ENCODE peak calls at places on chromosomes 13 and 19, in nine cellular contexts. One of them, this sample, is unnamed.

GRCh38 chr19:677201-677600 is 1.0 kb downstream of the FSTL3 start:
- DNase-seq in CD4-positive, CD25-positive, alpha-beta regulatory T cell: no peak
- DNase-seq in stimulated activated CD4-positive, alpha-beta T cell treated with anti-CD3 and anti-CD28 coated beads, Interleukin-1b, Interleukin-23, amount 100 ng/mL, for 1 hour: no peak
- DNase-seq in stimulated activated CD8-positive, alpha-beta memory T cell treated with anti-CD3 and anti-CD28 coated beads, Interleukin-2, amount 100 ng/mL, for 48 hours: no peak
- DNase-seq in keratinocyte: no peak
- DNase-seq in NCI-H1930: no peak
- DNase-seq in SK-N-SH: peak; percentile 67
- DNase-seq in T follicular helper cell: no peak
- DNase-seq in H9: no peak
- DNase-seq in this sample: no peak

GRCh38 chr13:80363890-80364503 is 23.1 kb upstream of the SPRY2 start:
- DNase-seq in CD4-positive, CD25-positive, alpha-beta regulatory T cell: no peak
- DNase-seq in stimulated activated CD4-positive, alpha-beta T cell treated with anti-CD3 and anti-CD28 coated beads, Interleukin-1b, Interleukin-23, amount 100 ng/mL, for 1 hour: no peak
- DNase-seq in stimulated activated CD8-positive, alpha-beta memory T cell treated with anti-CD3 and anti-CD28 coated beads, Interleukin-2, amount 100 ng/mL, for 48 hours: no peak
- DNase-seq in keratinocyte: no peak
- DNase-seq in NCI-H1930: no peak
- DNase-seq in SK-N-SH: peak; percentile 56
- DNase-seq in T follicular helper cell: no peak
- DNase-seq in H9: no peak
- DNase-seq in this sample: no peak

GRCh38 chr13:90797335-90797734 is 550.2 kb upstream of the MIR17HG start:
- DNase-seq in CD4-positive, CD25-positive, alpha-beta regulatory T cell: no peak
- DNase-seq in stimulated activated CD4-positive, alpha-beta T cell treated with anti-CD3 and anti-CD28 coated beads, Interleukin-1b, Interleukin-23, amount 100 ng/mL, for 1 hour: no peak
- DNase-seq in stimulated activated CD8-positive, alpha-beta memory T cell treated with anti-CD3 and anti-CD28 coated beads, Interleukin-2, amount 100 ng/mL, for 48 hours: no peak
- DNase-seq in keratinocyte: no peak
- DNase-seq in NCI-H1930: no peak
- DNase-seq in SK-N-SH: no peak
- DNase-seq in T follicular helper cell: no peak
- DNase-seq in H9: no peak
- DNase-seq in this sample: no peak

GRCh38 chr19:46979770-46980105 is 39.9 kb upstream of the NPAS1 start:
- DNase-seq in CD4-positive, CD25-positive, alpha-beta regulatory T cell: no peak
- DNase-seq in stimulated activated CD4-positive, alpha-beta T cell treated with anti-CD3 and anti-CD28 coated beads, Interleukin-1b, Interleukin-23, amount 100 ng/mL, for 1 hour: no peak
- DNase-seq in stimulated activated CD8-positive, alpha-beta memory T cell treated with anti-CD3 and anti-CD28 coated beads, Interleukin-2, amount 100 ng/mL, for 48 hours: no peak
- DNase-seq in keratinocyte: no peak
- DNase-seq in NCI-H1930: no peak
- DNase-seq in SK-N-SH: no peak
- DNase-seq in T follicular helper cell: no peak
- DNase-seq in H9: peak; percentile 60
- DNase-seq in this sample: no peak

GRCh38 chr13:61413572-61413971 is 2.1 kb downstream of the PCDH20 start:
- DNase-seq in CD4-positive, CD25-positive, alpha-beta regulatory T cell: no peak
- DNase-seq in stimulated activated CD4-positive, alpha-beta T cell treated with anti-CD3 and anti-CD28 coated beads, Interleukin-1b, Interleukin-23, amount 100 ng/mL, for 1 hour: no peak
- DNase-seq in stimulated activated CD8-positive, alpha-beta memory T cell treated with anti-CD3 and anti-CD28 coated beads, Interleukin-2, amount 100 ng/mL, for 48 hours: no peak
- DNase-seq in keratinocyte: no peak
- DNase-seq in NCI-H1930: no peak
- DNase-seq in SK-N-SH: peak; percentile 55
- DNase-seq in T follicular helper cell: no peak
- DNase-seq in H9: peak; percentile 36
- DNase-seq in this sample: no peak

GRCh38 chr13:26965976-26966375 is 205.4 kb upstream of the GPR12 start:
- DNase-seq in CD4-positive, CD25-positive, alpha-beta regulatory T cell: no peak
- DNase-seq in stimulated activated CD4-positive, alpha-beta T cell treated with anti-CD3 and anti-CD28 coated beads, Interleukin-1b, Interleukin-23, amount 100 ng/mL, for 1 hour: no peak
- DNase-seq in stimulated activated CD8-positive, alpha-beta memory T cell treated with anti-CD3 and anti-CD28 coated beads, Interleukin-2, amount 100 ng/mL, for 48 hours: no peak
- DNase-seq in keratinocyte: no peak
- DNase-seq in NCI-H1930: no peak
- DNase-seq in SK-N-SH: no peak
- DNase-seq in T follicular helper cell: no peak
- DNase-seq in H9: no peak
- DNase-seq in this sample: no peak

GRCh38 chr19:32773126-32773525 is 53.6 kb downstream of the TDRD12 start:
- DNase-seq in CD4-positive, CD25-positive, alpha-beta regulatory T cell: no peak
- DNase-seq in stimulated activated CD4-positive, alpha-beta T cell treated with anti-CD3 and anti-CD28 coated beads, Interleukin-1b, Interleukin-23, amount 100 ng/mL, for 1 hour: no peak
- DNase-seq in stimulated activated CD8-positive, alpha-beta memory T cell treated with anti-CD3 and anti-CD28 coated beads, Interleukin-2, amount 100 ng/mL, for 48 hours: no peak
- DNase-seq in keratinocyte: no peak
- DNase-seq in NCI-H1930: no peak
- DNase-seq in SK-N-SH: no peak
- DNase-seq in T follicular helper cell: no peak
- DNase-seq in H9: no peak
- DNase-seq in this sample: no peak

GRCh38 chr19:7986321-7987083 is 18.9 kb downstream of the ELAVL1 start:
- DNase-seq in CD4-positive, CD25-positive, alpha-beta regulatory T cell: no peak
- DNase-seq in stimulated activated CD4-positive, alpha-beta T cell treated with anti-CD3 and anti-CD28 coated beads, Interleukin-1b, Interleukin-23, amount 100 ng/mL, for 1 hour: no peak
- DNase-seq in stimulated activated CD8-positive, alpha-beta memory T cell treated with anti-CD3 and anti-CD28 coated beads, Interleukin-2, amount 100 ng/mL, for 48 hours: no peak
- DNase-seq in keratinocyte: no peak
- DNase-seq in NCI-H1930: no peak
- DNase-seq in SK-N-SH: no peak
- DNase-seq in T follicular helper cell: no peak
- DNase-seq in H9: no peak
- DNase-seq in this sample: no peak

GRCh38 chr13:99652901-99653300 is 151.6 kb downstream of the TM9SF2 start:
- DNase-seq in CD4-positive, CD25-positive, alpha-beta regulatory T cell: no peak
- DNase-seq in stimulated activated CD4-positive, alpha-beta T cell treated with anti-CD3 and anti-CD28 coated beads, Interleukin-1b, Interleukin-23, amount 100 ng/mL, for 1 hour: no peak
- DNase-seq in stimulated activated CD8-positive, alpha-beta memory T cell treated with anti-CD3 and anti-CD28 coated beads, Interleukin-2, amount 100 ng/mL, for 48 hours: no peak
- DNase-seq in keratinocyte: no peak
- DNase-seq in NCI-H1930: no peak
- DNase-seq in SK-N-SH: no peak
- DNase-seq in T follicular helper cell: no peak
- DNase-seq in H9: no peak
- DNase-seq in this sample: no peak

GRCh38 chr13:95485045-95485517 is 67.4 kb upstream of the CLDN10 start:
- DNase-seq in CD4-positive, CD25-positive, alpha-beta regulatory T cell: no peak
- DNase-seq in stimulated activated CD4-positive, alpha-beta T cell treated with anti-CD3 and anti-CD28 coated beads, Interleukin-1b, Interleukin-23, amount 100 ng/mL, for 1 hour: no peak
- DNase-seq in stimulated activated CD8-positive, alpha-beta memory T cell treated with anti-CD3 and anti-CD28 coated beads, Interleukin-2, amount 100 ng/mL, for 48 hours: no peak
- DNase-seq in keratinocyte: no peak
- DNase-seq in NCI-H1930: no peak
- DNase-seq in SK-N-SH: peak; percentile 50
- DNase-seq in T follicular helper cell: no peak
- DNase-seq in H9: no peak
- DNase-seq in this sample: no peak

GRCh38 chr13:33615436-33615835 is 202.5 kb upstream of the RFC3 start:
- DNase-seq in CD4-positive, CD25-positive, alpha-beta regulatory T cell: no peak
- DNase-seq in stimulated activated CD4-positive, alpha-beta T cell treated with anti-CD3 and anti-CD28 coated beads, Interleukin-1b, Interleukin-23, amount 100 ng/mL, for 1 hour: no peak
- DNase-seq in stimulated activated CD8-positive, alpha-beta memory T cell treated with anti-CD3 and anti-CD28 coated beads, Interleukin-2, amount 100 ng/mL, for 48 hours: no peak
- DNase-seq in keratinocyte: no peak
- DNase-seq in NCI-H1930: no peak
- DNase-seq in SK-N-SH: peak; percentile 27
- DNase-seq in T follicular helper cell: no peak
- DNase-seq in H9: no peak
- DNase-seq in this sample: no peak